ENCODE peak calls at places on chromosomes 3 and 15, in six cellular contexts. T is mesothelial cell of epicardium, L is A549, H is heart right ventricle, S is tibial artery, C is BJ. Z is an unnamed sample.

GRCh38 chr3:73279-73678 is 123.3 kb upstream of the CHL1 start:
- DNase-seq in T (no peak), L (no peak), H (no peak), S (no peak), C (no peak), Z (no peak)

GRCh38 chr3:30658328-30659052 is 52.1 kb downstream of the TGFBR2 start:
- DNase-seq in T (no peak), L (no peak), H (no peak), S (no peak), C (peak; percentile 44), Z (no peak)

GRCh38 chr3:194023501-194024280 is 112.3 kb upstream of the HES1 start:
- DNase-seq in T (no peak), L (no peak), H (no peak), S (no peak), C (no peak), Z (no peak)

GRCh38 chr15:89328398-89329254 is 6.0 kb downstream of the POLG start:
- DNase-seq in T (no peak), L (no peak), H (no peak), S (peak; percentile 55), C (no peak), Z (no peak)

GRCh38 chr3:119762876-119763275 is 19.0 kb upstream of the NR1I2 start:
- DNase-seq in T (no peak), L (no peak), H (no peak), S (no peak), C (no peak), Z (no peak)

GRCh38 chr3:186444288-186444687 is 82.3 kb upstream of the DGKG start:
- DNase-seq in T (no peak), L (no peak), H (no peak), S (no peak), C (no peak), Z (no peak)

GRCh38 chr3:79056498-79056897 is 711.3 kb downstream of the ROBO1 start:
- DNase-seq in T (no peak), L (no peak), H (no peak), S (no peak), C (no peak), Z (no peak)

GRCh38 chr3:129936757-129937156 is 37.8 kb upstream of the TRH start:
- DNase-seq in T (no peak), L (no peak), H (no peak), S (no peak), C (no peak), Z (peak; percentile 25)

GRCh38 chr15:67042490-67043181 is 22.8 kb upstream of the SMAD3 start:
- DNase-seq in T (no peak), L (no peak), H (no peak), S (peak; percentile 44), C (no peak), Z (no peak)

GRCh38 chr3:117193390-117193789 is 483.8 kb downstream of the TUSC7 start:
- DNase-seq in T (no peak), L (no peak), H (no peak), S (no peak), C (no peak), Z (no peak)

GRCh38 chr15:92636401-92636949 is 19.1 kb downstream of the FAM174B start:
- DNase-seq in T (no peak), L (no peak), H (no peak), S (no peak), C (no peak), Z (no peak)

GRCh38 chr15:37125143-37125542 is 24.8 kb upstream of the MEIS2 start:
- DNase-seq in T (no peak), L (no peak), H (no peak), S (no peak), C (no peak), Z (no peak)

DNA sequence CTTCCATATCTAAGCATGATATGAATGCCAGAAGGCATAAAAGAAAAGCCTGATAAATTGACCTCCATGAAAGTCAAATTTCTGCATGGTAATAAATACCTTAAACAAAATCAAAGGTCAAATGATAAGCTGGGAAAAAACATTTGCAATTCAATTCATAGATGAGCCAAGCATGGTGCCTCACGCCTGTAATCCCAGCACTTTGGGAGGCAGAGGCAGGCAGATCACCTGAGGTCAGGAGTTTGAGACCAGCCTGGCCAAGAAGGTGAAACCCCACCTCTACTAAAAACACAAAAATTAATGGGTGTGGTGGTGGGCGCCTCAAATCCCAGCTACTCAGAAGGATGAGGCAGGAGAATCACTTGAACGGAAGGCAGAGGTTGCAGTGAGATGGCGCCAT is 27.8 kb upstream of the RAF1 start:
- DNase-seq in T (no peak), L (no peak), H (no peak), S (no peak), C (no peak), Z (no peak)
- TF ChIP-seq CTCF in T (no peak), L (no peak), H (no peak), S (no peak), C (no peak), Z (no peak)

GRCh38 chr15:57835119-57835518 is 128.6 kb downstream of the POLR2M start:
- DNase-seq in T (no peak), L (no peak), H (no peak), S (no peak), C (no peak), Z (no peak)
- TF ChIP-seq CTCF in T (no peak), L (no peak), H (no peak), S (no peak), C (no peak), Z (no peak)

GRCh38 chr3:4419920-4420319 is 47.1 kb downstream of the SUMF1 start:
- DNase-seq in T (no peak), L (no peak), H (no peak), S (no peak), C (no peak), Z (no peak)
- TF ChIP-seq CTCF in T (no peak), L (no peak), H (no peak), S (no peak), C (no peak), Z (no peak)

GRCh38 chr3:171834461-171834801 is 8.7 kb upstream of the TMEM212 start:
- DNase-seq in T (no peak), L (no peak), H (no peak), S (no peak), C (no peak), Z (no peak)
- TF ChIP-seq CTCF in T (no peak), L (no peak), H (no peak), S (no peak), C (no peak), Z (no peak)

Z was measured in retinal pigment epithelial cell.